ENCODE peak calls at places on chromosomes 16 and 17, in ten cellular contexts. U is NCI-H460; P is M059J; T is Ammon's horn; Z is cardiac muscle cell; Q is T-helper 1 cell; H is tibial nerve; N is posterior cingulate gyrus; L is stimulated activated naive CD4-positive, alpha-beta T cell; J is amniotic stem cell. K is an unnamed sample.

GRCh38 chr17:3479988-3480387 is 4.2 kb downstream of the ASPA start:
- DNase-seq in U (no peak), P (no peak), T (no peak), Z (no peak), Q (no peak), H (no peak), N (no peak), L (no peak), J (no peak), K (no peak)

GRCh38 chr17:12549499-12549901 is 116.2 kb upstream of the MYOCD start:
- DNase-seq in U (no peak), P (peak), T (no peak), Z (peak), Q (no peak), H (no peak), N (no peak), L (no peak), J (peak), K (no peak)

GRCh38 chr17:77476920-77477805 is 336.4 kb downstream of the SEC14L1 start:
- DNase-seq in U (peak), P (peak), T (peak), Z (peak), Q (peak), H (peak), N (peak), L (no peak), J (peak), K (no peak)

GRCh38 chr16:81717662-81718189 is 61.4 kb upstream of the PLCG2 start:
- DNase-seq in U (no peak), P (no peak), T (no peak), Z (no peak), Q (peak), H (no peak), N (no peak), L (no peak), J (no peak), K (no peak)

GRCh38 chr17:80425835-80426426 is 11.0 kb downstream of the ENDOV start:
- DNase-seq in U (no peak), P (no peak), T (no peak), Z (no peak), Q (no peak), H (no peak), N (no peak), L (no peak), J (no peak), K (no peak)

GRCh38 chr17:38469875-38470274 is 41.6 kb downstream of the ARHGAP23 start:
- DNase-seq in U (no peak), P (peak), T (peak), Z (no peak), Q (no peak), H (no peak), N (no peak), L (no peak), J (no peak), K (no peak)

GRCh38 chr17:37358098-37358829 is 17.5 kb upstream of the C17orf78 start:
- DNase-seq in U (peak), P (peak), T (peak), Z (peak), Q (peak), H (no peak), N (peak), L (no peak), J (peak), K (peak)

GRCh38 chr16:25009822-25010221 is 5.3 kb downstream of the ARHGAP17 start:
- DNase-seq in U (no peak), P (peak), T (no peak), Z (no peak), Q (no peak), H (no peak), N (no peak), L (no peak), J (no peak), K (peak)

GRCh38 chr16:50270510-50271147 is 4.3 kb downstream of the ADCY7 start:
- DNase-seq in U (no peak), P (no peak), T (no peak), Z (no peak), Q (no peak), H (no peak), N (no peak), L (no peak), J (no peak), K (no peak)

GRCh38 chr17:72614476-72614870 is 478.0 kb downstream of the SLC39A11 start:
- DNase-seq in U (no peak), P (peak), T (no peak), Z (no peak), Q (no peak), H (no peak), N (no peak), L (no peak), J (no peak), K (no peak)

GRCh38 chr16:69827527-69827926 is 65.4 kb downstream of the WWP2 start:
- DNase-seq in U (no peak), P (peak), T (no peak), Z (no peak), Q (no peak), H (no peak), N (no peak), L (no peak), J (no peak), K (no peak)

GRCh38 chr16:65667013-65667578 is 545.2 kb upstream of the CDH11 start:
- DNase-seq in U (peak), P (peak), T (no peak), Z (peak), Q (no peak), H (no peak), N (no peak), L (no peak), J (no peak), K (no peak)

GRCh38 chr17:19271751-19272357 is 34.7 kb downstream of the EPN2 start:
- DNase-seq in U (no peak), P (no peak), T (peak), Z (no peak), Q (no peak), H (no peak), N (peak), L (no peak), J (no peak), K (no peak)

GRCh38 chr16:188674-189073 is 8.4 kb downstream of the HBQ1 start:
- DNase-seq in U (no peak), P (no peak), T (no peak), Z (no peak), Q (peak), H (no peak), N (no peak), L (no peak), J (no peak), K (no peak)

GRCh38 chr17:7803981-7804380 is 30.0 kb upstream of the KDM6B start:
- DNase-seq in U (no peak), P (no peak), T (no peak), Z (no peak), Q (no peak), H (no peak), N (no peak), L (no peak), J (no peak), K (no peak)

GRCh38 chr16:88527186-88527936 is 42.8 kb upstream of the ZC3H18 start:
- DNase-seq in U (no peak), P (peak), T (peak), Z (peak), Q (peak), H (peak), N (peak), L (peak), J (no peak), K (peak)

GRCh38 chr17:16912021-16912962 is 59.6 kb downstream of the TNFRSF13B start:
- DNase-seq in U (no peak), P (no peak), T (no peak), Z (no peak), Q (no peak), H (no peak), N (no peak), L (no peak), J (no peak), K (no peak)

GRCh38 chr17:61574542-61575351 is 16.3 kb downstream of the NACA2 start:
- DNase-seq in U (peak), P (peak), T (peak), Z (peak), Q (no peak), H (no peak), N (no peak), L (no peak), J (no peak), K (no peak)

GRCh38 chr17:6456914-6457687 is 12.8 kb downstream of the PIMREG start:
- DNase-seq in U (peak), P (peak), T (no peak), Z (no peak), Q (no peak), H (no peak), N (no peak), L (no peak), J (no peak), K (no peak)

GRCh38 chr17:42677921-42678781 is 1.4 kb upstream of the PLEKHH3 start:
- DNase-seq in U (peak), P (peak), T (peak), Z (peak), Q (peak), H (peak), N (peak), L (peak), J (peak), K (peak)

GRCh38 chr17:10579270-10579669 is 29.8 kb upstream of the MYH2 start:
- DNase-seq in U (no peak), P (peak), T (no peak), Z (no peak), Q (no peak), H (no peak), N (no peak), L (no peak), J (no peak), K (no peak)

GRCh38 chr17:50129946-50130777 is at the start of gene SAMD14:
- DNase-seq in U (no peak), P (no peak), T (no peak), Z (no peak), Q (no peak), H (no peak), N (no peak), L (peak), J (no peak), K (no peak)

GRCh38 chr17:77279448-77280303 is 138.9 kb downstream of the SEC14L1 start:
- DNase-seq in U (no peak), P (peak), T (no peak), Z (peak), Q (no peak), H (no peak), N (no peak), L (no peak), J (no peak), K (no peak)

K was measured in GDM1.